ENCODE peak calls at places on chromosomes 2 and 18, in five cellular contexts. W, E, C, A and Z are unnamed samples.

GRCh38 chr2:108594132-108594981 is 60.1 kb downstream of the LIMS1 start:
- DNase-seq in A (no peak), C (no peak), W (no peak), E (peak), Z (peak)

GRCh38 chr2:179340678-179341077 is 76.0 kb upstream of the SESTD1 start:
- DNase-seq in C (no peak), W (no peak), E (peak), A (no peak), Z (peak)

GRCh38 chr2:111071480-111072143 is 49.1 kb upstream of the BCL2L11 start:
- DNase-seq in W (no peak), C (peak), A (no peak), E (no peak), Z (no peak)

GRCh38 chr2:26246818-26247217 is 2.1 kb downstream of the HADHB start:
- DNase-seq in C (peak), E (no peak), A (no peak), W (peak), Z (no peak)

GRCh38 chr2:96638144-96639121 is at the start of gene KANSL3:
- DNase-seq in C (peak), A (peak), W (peak), E (peak), Z (peak)

GRCh38 chr2:167253025-167253424 is 364.7 kb downstream of the XIRP2 start:
- DNase-seq in W (no peak), A (no peak), C (no peak), E (peak), Z (no peak)

GRCh38 chr2:95306306-95306895 is 9.3 kb downstream of the KCNIP3 start:
- DNase-seq in C (no peak), W (no peak), A (no peak), E (no peak), Z (no peak)

GRCh38 chr2:150624001-150624401 is 136.5 kb upstream of the RND3 start:
- DNase-seq in W (no peak), E (no peak), C (peak), A (no peak), Z (no peak)

GRCh38 chr18:11591957-11592356 is 17.4 kb upstream of the SLC35G4 start:
- DNase-seq in C (no peak), E (no peak), A (no peak), W (no peak), Z (no peak)

GRCh38 chr2:85741211-85741610 is 12.6 kb upstream of the ATOH8 start:
- DNase-seq in C (no peak), A (no peak), E (no peak), W (no peak), Z (no peak)

GRCh38 chr2:97745474-97746172 is 32.2 kb downstream of the ZAP70 start:
- DNase-seq in C (peak), E (no peak), A (no peak), W (no peak), Z (no peak)

GRCh38 chr2:126877041-126877440 is 21.6 kb upstream of the TEX51 start:
- DNase-seq in E (no peak), A (no peak), C (no peak), W (no peak), Z (no peak)

GRCh38 chr2:152376968-152377367 is 42.0 kb downstream of the FMNL2 start:
- DNase-seq in W (no peak), C (no peak), E (no peak), A (no peak), Z (no peak)

GRCh38 chr2:30484145-30484544 is 37.1 kb downstream of the LCLAT1 start:
- DNase-seq in W (no peak), C (no peak), E (no peak), A (no peak), Z (no peak)
- TF ChIP-seq SRF in W (no peak), C (no peak), E (no peak), A (no peak), Z (no peak)

GRCh38 chr18:57895182-57895581 is 92.1 kb upstream of the ATP8B1 start:
- DNase-seq in E (no peak), W (no peak), A (no peak), C (no peak), Z (no peak)

GRCh38 chr18:57900906-57901305 is 97.8 kb upstream of the ATP8B1 start:
- DNase-seq in A (no peak), W (no peak), E (no peak), C (no peak), Z (no peak)

GRCh38 chr18:57901819-57902600 is 98.9 kb upstream of the ATP8B1 start:
- DNase-seq in E (peak), A (no peak), W (no peak), C (no peak), Z (no peak)

GRCh38 chr18:57898506-57899124 is 95.5 kb upstream of the ATP8B1 start:
- DNase-seq in E (no peak), W (no peak), C (no peak), A (no peak), Z (no peak)
- TF ChIP-seq SIN3A in E (no peak), W (no peak), C (no peak), A (no peak), Z (no peak)

GRCh38 chr2:73174941-73175662 is 27.3 kb upstream of the NOTO start:
- DNase-seq in A (no peak), W (peak), C (no peak), E (no peak), Z (no peak)
- TF ChIP-seq EZH2 in A (peak), W (no peak), C (no peak), E (peak), Z (no peak)

DNA sequence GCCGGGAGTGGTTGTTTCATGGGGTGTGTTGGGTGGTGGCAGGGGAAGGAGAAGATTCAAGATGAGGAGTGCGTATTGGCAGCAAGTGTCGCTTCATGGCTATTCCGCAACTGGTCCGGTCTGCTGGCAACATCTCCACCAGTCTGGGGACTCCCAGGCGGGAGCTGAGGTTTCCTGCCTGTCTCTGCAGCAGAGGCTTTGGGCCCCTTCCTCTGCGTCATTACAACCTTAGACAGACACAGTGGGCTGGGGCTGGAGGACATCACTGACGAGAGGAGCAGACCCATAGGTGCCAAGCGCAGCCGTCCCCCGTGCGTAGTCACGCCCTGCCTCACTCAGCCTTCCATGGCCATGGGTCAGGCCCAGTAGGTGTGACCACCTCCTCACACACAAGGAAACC is 64.0 kb upstream of the MCFD2 start:
- DNase-seq in C (no peak), A (no peak), E (no peak), W (no peak), Z (no peak)
- TF ChIP-seq SRF in C (no peak), A (no peak), E (no peak), W (no peak), Z (no peak)

GRCh38 chr2:43360137-43360536 is 133.7 kb upstream of the ZFP36L2 start:
- DNase-seq in W (no peak), A (no peak), E (no peak), C (no peak), Z (no peak)

GRCh38 chr2:43361286-43361685 is 134.9 kb upstream of the ZFP36L2 start:
- DNase-seq in A (no peak), W (no peak), E (no peak), C (no peak), Z (no peak)

GRCh38 chr2:43358688-43359201 is 132.3 kb upstream of the ZFP36L2 start:
- DNase-seq in A (no peak), E (peak), W (no peak), C (no peak), Z (no peak)

GRCh38 chr2:43355399-43355798 is 129.0 kb upstream of the ZFP36L2 start:
- DNase-seq in W (no peak), E (no peak), A (no peak), C (no peak), Z (no peak)

GRCh38 chr2:43356774-43357173 is 130.4 kb upstream of the ZFP36L2 start:
- DNase-seq in W (no peak), E (no peak), A (no peak), C (no peak), Z (no peak)
- TF ChIP-seq SIN3A in W (no peak), E (no peak), A (no peak), C (no peak), Z (no peak)